ENCODE peak calls at places on chromosome 10, in five cellular contexts. C, M, S, B and U are unnamed samples.

GRCh38 chr10:11073410-11073809 is 55.7 kb downstream of the CELF2 start:
- DNase-seq in C (no peak), M (no peak), S (no peak), B (no peak), U (no peak)

GRCh38 chr10:50271564-50272250 is 20.4 kb upstream of the ASAH2 start:
- DNase-seq in C (no peak), M (no peak), S (no peak), B (no peak), U (no peak)

GRCh38 chr10:125010362-125010761 is 68.4 kb downstream of the ZRANB1 start:
- DNase-seq in C (no peak), M (no peak), S (no peak), B (no peak), U (no peak)

GRCh38 chr10:124842721-124843120 is 41.1 kb downstream of the ABRAXAS2 start:
- DNase-seq in C (no peak), M (peak; percentile 2), S (no peak), B (no peak), U (no peak)

GRCh38 chr10:26714816-26715487 is 17.5 kb downstream of the PDSS1 start:
- DNase-seq in C (no peak), M (no peak), S (no peak), B (no peak), U (no peak)

GRCh38 chr10:52644678-52645434 is 127.7 kb downstream of the MBL2 start:
- DNase-seq in C (no peak), M (peak; percentile 47), S (peak; percentile 43), B (peak; percentile 59), U (peak; percentile 23)

GRCh38 chr10:5932345-5932744 is 42.3 kb downstream of the FBH1 start:
- DNase-seq in C (no peak), M (peak; percentile 18), S (no peak), B (no peak), U (no peak)

GRCh38 chr10:79166312-79166721 is 97.6 kb downstream of the ZMIZ1 start:
- DNase-seq in C (no peak), M (no peak), S (no peak), B (no peak), U (no peak)

GRCh38 chr10:124916585-124917167 is 25.2 kb upstream of the ZRANB1 start:
- DNase-seq in C (peak; percentile 96), M (peak; percentile 97), S (peak; percentile 97), B (peak; percentile 98), U (peak; percentile 92)

GRCh38 chr10:14532473-14533251 is 201.9 kb upstream of the FRMD4A start:
- DNase-seq in C (no peak), M (no peak), S (peak; percentile 97), B (no peak), U (no peak)

GRCh38 chr10:20740128-20740527 is 157.0 kb downstream of the NEBL start:
- DNase-seq in C (no peak), M (no peak), S (no peak), B (no peak), U (no peak)

GRCh38 chr10:110220383-110220782 is 13.0 kb downstream of the MXI1 start:
- DNase-seq in C (no peak), M (no peak), S (no peak), B (no peak), U (no peak)

GRCh38 chr10:129888784-129889616 is 75.1 kb downstream of the EBF3 start:
- DNase-seq in C (peak; percentile 93), M (peak; percentile 44), S (no peak), B (peak; percentile 93), U (peak; percentile 46)

GRCh38 chr10:84267503-84268126 is 22.8 kb downstream of the RGR start:
- DNase-seq in C (peak; percentile 78), M (peak; percentile 44), S (peak; percentile 34), B (peak; percentile 89), U (peak; percentile 29)

GRCh38 chr10:113646337-113647201 is 17.3 kb downstream of the NRAP start:
- DNase-seq in C (no peak), M (no peak), S (no peak), B (no peak), U (no peak)

GRCh38 chr10:125266966-125267365 is 106.6 kb upstream of the CTBP2 start:
- DNase-seq in C (no peak), M (no peak), S (no peak), B (no peak), U (no peak)

GRCh38 chr10:132933308-132934042 is 8.9 kb downstream of the CFAP46 start:
- DNase-seq in C (no peak), M (no peak), S (no peak), B (no peak), U (no peak)

GRCh38 chr10:4121531-4122380 is 336.7 kb upstream of the KLF6 start:
- DNase-seq in C (no peak), M (peak; percentile 36), S (no peak), B (no peak), U (no peak)
- H2BK120ac ChIP-seq in C (no peak overlapping the region), M (no peak overlapping the region), S (no peak overlapping the region), B (no peak overlapping the region), U (no peak overlapping the region)

DNA sequence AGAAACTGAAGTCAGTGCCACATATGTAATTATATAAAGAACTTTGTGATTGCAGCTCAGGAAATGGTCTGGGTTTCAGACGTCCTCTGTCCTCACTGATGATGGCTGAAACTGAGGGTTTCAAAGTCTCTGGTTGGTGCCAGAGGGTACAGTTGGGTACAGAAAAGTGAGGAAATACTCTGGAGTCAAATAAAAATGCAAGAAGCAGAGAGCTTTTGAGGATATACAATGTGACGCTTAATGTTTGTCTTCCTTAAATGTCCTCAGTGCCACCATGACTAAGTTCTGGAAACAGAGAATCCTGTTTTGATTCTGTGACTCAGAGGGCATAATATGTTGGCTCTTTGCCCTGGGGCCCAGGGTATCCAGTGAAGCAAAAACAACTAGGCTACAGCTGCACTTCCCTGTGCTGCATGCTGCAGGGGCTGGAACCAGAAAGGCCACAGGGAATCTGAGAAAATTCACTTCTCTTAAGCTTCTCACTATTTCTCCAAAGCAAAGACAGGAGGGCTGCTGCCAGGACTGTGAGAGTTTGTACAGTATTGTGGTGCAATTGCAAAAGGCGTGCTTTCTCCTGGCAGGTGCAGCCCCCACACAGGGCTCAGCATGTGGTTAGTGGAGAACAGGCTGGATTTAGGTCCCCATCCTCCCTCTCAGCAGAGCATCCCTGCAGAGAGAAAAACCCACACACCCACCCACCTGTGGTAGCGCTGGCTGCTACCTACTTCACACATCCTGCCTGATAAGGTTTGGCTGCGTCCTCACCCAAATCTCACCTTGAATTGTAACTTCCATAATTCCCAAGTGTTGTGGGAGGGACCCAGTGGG is 169.5 kb upstream of the SVIL start:
- DNase-seq in C (no peak), M (peak; percentile 93), S (peak; percentile 31), B (no peak), U (no peak)
- H2BK12ac ChIP-seq in C (no peak overlapping the region), M (peak overlapping the region; percentile 60), S (no peak overlapping the region), B (no peak overlapping the region), U (no peak overlapping the region)

DNA sequence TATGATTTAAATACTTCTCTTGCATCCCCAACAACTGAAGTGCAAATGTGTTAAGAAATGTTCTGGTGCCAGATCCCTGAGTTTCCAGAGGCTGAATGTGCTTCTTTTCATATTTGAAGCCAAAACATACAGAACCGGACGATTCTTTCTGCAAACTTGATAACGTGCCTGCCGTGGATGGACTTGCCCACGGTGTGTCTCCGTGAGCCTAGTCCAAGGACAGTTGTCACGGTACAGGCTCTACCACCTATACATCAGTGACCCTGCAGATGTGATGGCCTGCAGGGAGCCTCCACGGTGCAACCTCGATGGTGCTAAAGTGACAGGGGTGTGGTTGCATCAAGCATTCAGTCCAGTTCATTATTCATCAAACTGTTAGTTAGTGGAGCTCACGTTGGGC is 198.7 kb upstream of the LYZL2 start:
- DNase-seq in C (no peak), M (no peak), S (no peak), B (no peak), U (no peak)
- H2BK120ac ChIP-seq in C (no peak overlapping the region), M (no peak overlapping the region), S (no peak overlapping the region), B (no peak overlapping the region), U (no peak overlapping the region)

DNA sequence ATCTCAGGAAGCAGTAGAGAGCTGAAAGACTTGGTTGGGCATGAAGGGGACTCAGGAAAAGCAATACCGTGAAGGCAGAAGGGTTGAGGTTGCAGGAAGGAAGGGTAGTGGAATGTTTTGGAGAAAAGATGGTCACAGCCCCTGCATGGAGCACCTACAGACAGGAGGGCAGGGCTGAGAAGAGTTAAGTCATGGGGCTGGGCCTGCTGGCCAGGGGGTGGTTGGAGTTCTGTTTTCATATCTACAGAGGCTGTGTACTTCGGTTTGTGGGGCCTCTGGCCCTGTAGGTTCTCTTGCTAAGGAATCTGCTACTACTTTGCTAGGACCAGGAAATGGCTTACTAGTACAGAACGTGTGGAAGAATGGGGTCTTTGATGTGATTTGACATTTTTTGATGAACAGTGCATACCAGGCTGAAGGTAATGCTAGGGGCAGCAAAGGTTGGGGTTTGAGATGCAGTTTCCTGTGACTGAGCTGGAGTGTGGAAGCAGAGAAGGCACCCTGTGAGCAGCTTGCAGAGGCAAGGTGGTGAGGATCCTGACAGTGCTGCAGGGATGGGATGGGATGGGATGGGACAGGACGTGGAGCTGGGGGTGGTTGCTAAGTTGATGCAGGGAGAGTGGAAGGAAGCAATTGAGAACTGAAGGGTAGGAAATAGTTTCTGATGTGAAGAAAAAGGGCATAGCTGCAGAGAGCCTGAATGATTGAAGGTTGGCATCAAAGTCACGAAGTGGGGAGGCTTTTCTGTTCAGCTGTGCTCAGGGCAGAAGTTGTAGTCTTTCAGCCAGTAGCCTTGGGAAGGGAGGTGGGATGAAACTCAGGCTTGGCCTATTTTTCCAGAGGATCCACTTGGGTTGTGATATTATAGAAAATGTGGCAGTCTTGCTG is 7.8 kb downstream of the RPS24 start:
- DNase-seq in C (no peak), M (no peak), S (no peak), B (no peak), U (no peak)
- H2BK12ac ChIP-seq in C (no peak overlapping the region), M (no peak overlapping the region), S (no peak overlapping the region), B (no peak overlapping the region), U (no peak overlapping the region)

GRCh38 chr10:49175587-49176309 is 12.4 kb downstream of the TMEM273 start:
- DNase-seq in C (no peak), M (no peak), S (no peak), B (no peak), U (no peak)
- H2BK120ac ChIP-seq in C (no peak overlapping the region), M (no peak overlapping the region), S (no peak overlapping the region), B (no peak overlapping the region), U (no peak overlapping the region)